ENCODE peak calls at places on chromosomes 2 and 18, in four cellular contexts. One of them, this sample, is unnamed. For H3K4me1, the result is how much of the 10 kb centered on the place peaks cover.

GRCh38 chr2:64404002-64404731 is 49.8 kb upstream of the LGALSL start:
- DNase-seq in kidney: peak
- DNase-seq in adrenal gland: peak
- DNase-seq in Caco-2: no peak
- DNase-seq in this sample: peak

GRCh38 chr2:72027426-72028161 is 120.1 kb downstream of the CYP26B1 start:
- DNase-seq in adrenal gland: no peak
- DNase-seq in Caco-2: no peak
- DNase-seq in kidney: no peak
- DNase-seq in this sample: peak

GRCh38 chr2:173979721-173980351 is 14.7 kb upstream of the SP3 start:
- DNase-seq in adrenal gland: no peak
- DNase-seq in Caco-2: no peak
- DNase-seq in kidney: no peak
- DNase-seq in this sample: no peak

GRCh38 chr2:30789670-30790210 is 17.5 kb downstream of the CAPN13 start:
- DNase-seq in adrenal gland: no peak
- DNase-seq in kidney: no peak
- DNase-seq in Caco-2: no peak
- DNase-seq in this sample: no peak

GRCh38 chr2:196421880-196422279 is 217.6 kb upstream of the CCDC150 start:
- DNase-seq in Caco-2: no peak
- DNase-seq in adrenal gland: no peak
- DNase-seq in kidney: no peak
- DNase-seq in this sample: no peak

GRCh38 chr2:62234755-62235655 is 39.1 kb downstream of the B3GNT2 start:
- DNase-seq in adrenal gland: no peak
- DNase-seq in Caco-2: no peak
- DNase-seq in kidney: no peak
- DNase-seq in this sample: no peak

GRCh38 chr2:79294994-79295393 is 135.4 kb upstream of the REG3A start:
- DNase-seq in adrenal gland: no peak
- DNase-seq in Caco-2: no peak
- DNase-seq in kidney: no peak
- DNase-seq in this sample: no peak

GRCh38 chr2:189393440-189394111 is 47.7 kb upstream of the WDR75 start:
- DNase-seq in adrenal gland: no peak
- DNase-seq in Caco-2: no peak
- DNase-seq in kidney: no peak
- DNase-seq in this sample: no peak

GRCh38 chr18:23626451-23627279 is 36.0 kb downstream of the ANKRD29 start:
- DNase-seq in kidney: no peak
- DNase-seq in Caco-2: no peak
- DNase-seq in adrenal gland: no peak
- DNase-seq in this sample: no peak

GRCh38 chr18:44698518-44698917 is 17.8 kb downstream of the SETBP1 start:
- DNase-seq in kidney: no peak
- DNase-seq in adrenal gland: no peak
- DNase-seq in Caco-2: no peak
- DNase-seq in this sample: no peak
- H3K4me1 ChIP-seq in kidney: under half
- H3K4me1 ChIP-seq in adrenal gland: under half
- H3K4me1 ChIP-seq in Caco-2: under half
- H3K4me1 ChIP-seq in this sample: under half

DNA sequence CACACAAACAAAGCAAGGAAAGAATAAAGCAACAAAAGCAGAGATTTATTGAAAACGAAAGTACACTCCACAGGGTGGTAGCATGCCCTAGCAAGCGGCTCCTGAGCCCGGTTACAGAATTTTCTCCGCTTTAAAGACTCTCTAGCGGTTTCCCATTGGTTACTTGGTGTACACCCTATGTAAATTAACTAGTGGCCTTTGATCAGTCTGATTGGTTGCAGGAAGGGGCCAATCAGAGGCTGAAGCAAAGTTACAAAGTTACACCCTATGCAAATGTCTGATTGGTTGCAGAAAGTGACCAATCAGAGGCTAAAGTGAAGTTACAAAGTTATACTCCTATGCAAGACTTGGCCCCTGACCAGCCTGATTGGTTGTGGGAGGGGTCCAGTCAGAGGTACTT is 242.9 kb downstream of the LDLRAD4 start:
- DNase-seq in Caco-2: no peak
- DNase-seq in adrenal gland: no peak
- DNase-seq in kidney: no peak
- DNase-seq in this sample: no peak
- TF ChIP-seq CTCF in Caco-2: no peak
- TF ChIP-seq CTCF in adrenal gland: no peak
- TF ChIP-seq CTCF in kidney: no peak
- TF ChIP-seq CTCF in this sample: no peak

GRCh38 chr2:43136011-43136799 is 90.2 kb downstream of the ZFP36L2 start:
- DNase-seq in kidney: peak
- DNase-seq in Caco-2: no peak
- DNase-seq in adrenal gland: no peak
- DNase-seq in this sample: no peak
- H3K4me1 ChIP-seq in kidney: under half
- H3K4me1 ChIP-seq in Caco-2: under half
- H3K4me1 ChIP-seq in adrenal gland: under half
- H3K4me1 ChIP-seq in this sample: half or more

DNA sequence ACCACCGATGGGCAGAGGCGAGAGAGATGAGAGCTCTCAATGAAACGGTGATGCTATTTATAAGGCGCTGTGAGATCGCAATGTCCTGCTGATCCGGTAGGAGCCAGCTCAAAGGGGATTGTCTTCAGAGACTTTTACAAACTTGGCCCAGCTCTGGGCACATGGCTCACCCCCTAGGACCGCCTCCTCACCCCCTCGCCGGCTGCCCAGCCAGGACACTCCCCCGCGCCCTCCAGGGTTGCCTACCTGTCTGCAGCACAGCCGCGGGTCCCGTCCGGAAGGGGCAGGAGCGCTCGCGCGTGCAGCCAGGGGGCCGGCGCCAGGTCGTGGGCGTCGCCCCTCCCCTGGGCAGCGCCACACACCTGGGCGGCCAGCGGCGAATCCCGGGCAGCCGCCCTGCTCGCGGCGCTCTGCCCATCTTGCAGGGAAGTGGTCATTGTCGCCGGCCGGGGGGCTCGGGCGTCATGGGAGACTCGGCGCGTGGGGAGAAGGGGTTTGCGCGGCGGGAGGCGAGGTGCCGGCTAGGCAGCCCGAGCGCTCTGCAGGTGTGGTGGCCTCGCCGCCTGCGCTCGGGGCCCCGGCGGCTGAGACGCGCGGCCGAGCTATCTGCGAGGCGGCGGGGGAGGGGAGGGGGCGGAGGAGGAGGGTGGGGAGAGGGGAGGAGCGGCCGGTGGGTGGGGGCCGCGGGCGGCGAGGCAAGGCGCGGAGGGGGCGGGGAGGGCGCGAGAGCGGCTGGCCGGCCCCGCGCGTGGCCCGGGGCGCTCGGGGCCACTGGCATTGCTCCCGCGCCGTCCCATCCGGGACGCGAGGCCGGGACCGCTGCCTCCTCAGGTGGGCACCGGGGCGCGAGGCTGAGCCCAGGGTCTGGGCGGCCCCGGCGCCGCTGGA is at the start of gene GRB14:
- DNase-seq in kidney: peak
- DNase-seq in adrenal gland: peak
- DNase-seq in Caco-2: peak
- DNase-seq in this sample: peak
- TF ChIP-seq CTCF in kidney: peak
- TF ChIP-seq CTCF in adrenal gland: no peak
- TF ChIP-seq CTCF in Caco-2: peak
- TF ChIP-seq CTCF in this sample: no peak

DNA sequence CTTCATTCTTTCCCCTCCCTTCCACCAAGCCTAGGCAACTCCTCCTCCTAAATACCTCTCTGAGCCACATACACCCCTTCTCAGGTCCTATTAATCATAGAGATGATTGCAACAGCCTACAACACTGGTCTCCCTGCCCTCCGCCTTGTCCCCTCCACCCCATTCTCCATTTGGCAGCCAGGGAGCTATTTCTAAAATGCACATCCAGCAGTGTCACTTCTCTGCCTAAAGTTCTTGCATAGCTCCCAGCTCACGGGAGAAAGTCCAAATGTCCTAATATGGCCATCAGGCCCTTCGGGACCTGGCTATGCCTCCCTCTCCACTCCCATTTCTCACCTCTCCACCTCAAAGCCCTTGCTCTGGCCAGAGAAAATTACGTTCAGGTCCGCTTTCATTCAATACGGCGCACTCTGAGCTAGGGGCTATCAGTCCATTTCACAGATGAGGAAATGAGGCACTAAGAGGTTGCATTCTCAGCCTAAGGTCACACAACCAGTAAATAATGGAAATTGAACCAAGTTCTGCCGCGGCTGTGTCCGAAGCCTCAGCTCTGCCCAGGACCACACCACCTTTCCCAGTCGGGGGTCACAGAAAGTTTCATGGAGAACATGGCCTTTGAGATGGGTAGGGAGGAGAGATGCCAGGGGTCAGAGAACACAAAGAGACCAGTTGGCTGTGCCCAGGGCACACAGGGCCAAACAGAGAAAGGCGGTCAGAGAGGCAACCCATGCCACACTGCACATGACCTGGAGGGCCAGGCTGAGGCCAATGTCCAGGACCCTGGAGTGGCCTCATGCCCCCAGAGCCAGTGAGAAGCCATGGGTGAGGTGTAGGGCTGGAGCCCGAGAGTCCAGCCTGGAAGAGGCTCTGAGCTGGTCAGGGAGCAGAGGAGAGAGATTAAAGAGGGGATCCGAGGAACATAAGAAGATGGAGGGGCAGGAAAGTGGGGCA is 72.8 kb downstream of the TNS1 start:
- DNase-seq in kidney: no peak
- DNase-seq in adrenal gland: peak
- DNase-seq in Caco-2: peak
- DNase-seq in this sample: no peak
- H3K4me1 ChIP-seq in kidney: half or more
- H3K4me1 ChIP-seq in adrenal gland: half or more
- H3K4me1 ChIP-seq in Caco-2: under half
- H3K4me1 ChIP-seq in this sample: half or more

GRCh38 chr2:8803658-8804379 is 33.6 kb downstream of the KIDINS220 start:
- DNase-seq in kidney: no peak
- DNase-seq in Caco-2: peak
- DNase-seq in adrenal gland: peak
- DNase-seq in this sample: no peak
- TF ChIP-seq CTCF in kidney: no peak
- TF ChIP-seq CTCF in Caco-2: peak
- TF ChIP-seq CTCF in adrenal gland: no peak
- TF ChIP-seq CTCF in this sample: no peak

DNA sequence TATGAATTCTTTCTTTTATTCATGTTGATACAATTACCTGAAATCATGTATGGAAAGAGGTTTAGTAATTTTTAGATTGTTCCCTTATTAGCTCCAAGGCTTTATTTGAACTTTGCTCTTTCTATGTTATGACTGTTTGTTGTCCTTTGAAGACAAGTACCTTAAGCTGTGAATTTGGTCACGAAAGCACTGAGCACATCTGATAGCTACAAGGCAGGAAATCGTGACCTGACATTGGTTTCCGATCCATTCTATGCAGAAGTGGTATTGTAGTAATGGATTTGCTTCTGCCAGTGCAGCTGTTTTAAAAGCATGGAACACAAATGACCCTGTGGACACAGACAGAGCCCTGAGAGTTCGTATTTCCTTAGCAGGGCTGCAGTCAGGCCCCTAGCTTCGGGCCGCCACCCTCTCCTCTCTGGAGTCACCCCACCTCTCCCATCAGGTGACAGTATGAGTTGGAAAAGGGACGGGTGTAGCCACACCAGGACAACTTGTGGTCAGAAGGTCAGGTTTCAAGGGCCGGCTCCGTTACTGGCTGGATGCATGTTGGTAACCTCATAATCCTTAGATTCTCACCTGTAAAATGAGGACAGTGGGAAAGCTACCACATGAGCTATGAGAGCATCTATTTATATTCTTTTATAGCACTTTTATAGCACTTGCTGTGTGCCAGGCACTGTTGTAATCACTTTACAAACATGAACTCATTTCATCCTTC is 70.1 kb downstream of the SPATS2L start:
- DNase-seq in kidney: peak
- DNase-seq in Caco-2: no peak
- DNase-seq in adrenal gland: peak
- DNase-seq in this sample: peak
- H3K4me1 ChIP-seq in kidney: under half
- H3K4me1 ChIP-seq in Caco-2: half or more
- H3K4me1 ChIP-seq in adrenal gland: under half
- H3K4me1 ChIP-seq in this sample: under half

GRCh38 chr2:34738691-34739090 is 1139.6 kb upstream of the FAM98A start:
- DNase-seq in Caco-2: peak
- DNase-seq in kidney: no peak
- DNase-seq in adrenal gland: no peak
- DNase-seq in this sample: no peak
- TF ChIP-seq CTCF in Caco-2: peak
- TF ChIP-seq CTCF in kidney: peak
- TF ChIP-seq CTCF in adrenal gland: no peak
- TF ChIP-seq CTCF in this sample: no peak

This sample was measured in heart right ventricle.